ENCODE peak calls at places on chromosomes 11 and 22, in eight cellular contexts. X is esophagus muscularis mucosa, I is IMR-90, F is right lobe of liver, U is heart left ventricle, N is body of pancreas, P is stomach, L is ovary. Z is an unnamed sample. For H3K36me3 and H3K9me3, the result is how much of the 10 kb centered on the place peaks cover.

GRCh38 chr11:130390071-130390758 is 38.2 kb downstream of the ADAMTS8 start:
- DNase-seq in P (peak), U (no peak), X (no peak), F (no peak), L (no peak), I (peak), N (peak), Z (no peak)

GRCh38 chr11:11550534-11550933 is 71.3 kb downstream of the GALNT18 start:
- DNase-seq in X (no peak), P (no peak), F (no peak), I (no peak), N (no peak), U (no peak), L (no peak), Z (no peak)

GRCh38 chr22:26461188-26461810 is 22.3 kb downstream of the HPS4 start:
- DNase-seq in N (peak), L (peak), U (no peak), P (peak), X (no peak), I (peak), F (peak), Z (peak)

GRCh38 chr11:76114238-76114637 is 92.1 kb downstream of the WNT11 start:
- DNase-seq in I (no peak), L (no peak), N (no peak), U (no peak), F (no peak), X (no peak), P (no peak), Z (no peak)

GRCh38 chr11:114091791-114092397 is 32.4 kb downstream of the ZBTB16 start:
- DNase-seq in X (no peak), U (no peak), L (no peak), F (no peak), P (no peak), N (no peak), I (no peak), Z (no peak)

GRCh38 chr11:122319842-122320555 is 204.0 kb upstream of the BLID start:
- DNase-seq in U (no peak), F (no peak), X (no peak), N (no peak), I (no peak), P (no peak), L (no peak), Z (no peak)

GRCh38 chr11:73612601-73613137 is 14.8 kb upstream of the FAM168A start:
- DNase-seq in X (no peak), I (peak), F (no peak), P (no peak), L (no peak), N (no peak), U (no peak), Z (no peak)

GRCh38 chr11:120168960-120169681 is 31.2 kb upstream of the TRIM29 start:
- DNase-seq in I (peak), L (peak), U (peak), F (no peak), X (peak), P (peak), N (peak), Z (peak)

GRCh38 chr11:17528181-17528691 is 16.0 kb downstream of the USH1C start:
- DNase-seq in U (no peak), N (peak), P (peak), X (no peak), L (no peak), F (peak), I (peak), Z (peak)

GRCh38 chr11:11027271-11027670 is 169.4 kb upstream of the ZBED5 start:
- DNase-seq in U (no peak), P (no peak), N (no peak), L (no peak), F (no peak), I (peak), X (no peak), Z (no peak)

GRCh38 chr11:117928818-117929567 is at the start of gene TMPRSS13:
- DNase-seq in F (no peak), I (no peak), P (no peak), X (no peak), U (no peak), L (no peak), N (peak), Z (no peak)

GRCh38 chr11:62383822-62384221 is 35.0 kb upstream of the SCGB1A1 start:
- DNase-seq in N (no peak), I (no peak), P (peak), L (no peak), F (no peak), U (no peak), X (no peak), Z (no peak)

GRCh38 chr22:48706934-48707748 is 1120.5 kb downstream of the BRD1 start:
- DNase-seq in F (no peak), N (no peak), I (no peak), U (peak), L (no peak), X (no peak), P (no peak), Z (no peak)

GRCh38 chr11:2564588-2565440 is 120.0 kb downstream of the KCNQ1 start:
- DNase-seq in N (peak), F (no peak), X (no peak), P (no peak), U (peak), L (no peak), I (no peak), Z (peak)

GRCh38 chr11:12827929-12828812 is 153.9 kb downstream of the TEAD1 start:
- DNase-seq in U (no peak), L (no peak), P (peak), I (peak), F (peak), X (no peak), N (peak), Z (peak)

GRCh38 chr11:1394936-1395772 is 5.4 kb downstream of the BRSK2 start:
- DNase-seq in N (no peak), P (no peak), U (peak), L (peak), X (no peak), I (no peak), F (no peak), Z (no peak)

GRCh38 chr11:77129069-77129840 is 1.2 kb downstream of the MYO7A start:
- DNase-seq in U (peak), L (no peak), P (no peak), X (no peak), I (no peak), F (no peak), N (no peak), Z (no peak)

GRCh38 chr11:116838321-116839084 is 1.1 kb upstream of the APOA1 start:
- DNase-seq in I (no peak), N (no peak), L (no peak), U (no peak), X (no peak), P (no peak), F (peak), Z (no peak)

GRCh38 chr11:132088551-132088950 is 718.1 kb downstream of the NTM start:
- DNase-seq in P (no peak), F (no peak), N (no peak), U (no peak), L (no peak), I (no peak), X (no peak), Z (no peak)

GRCh38 chr11:837189-837989 is 4.6 kb downstream of the CD151 start:
- DNase-seq in P (no peak), U (no peak), X (no peak), N (no peak), L (no peak), F (no peak), I (no peak), Z (no peak)

GRCh38 chr11:91308069-91308468 is 916.5 kb upstream of the FAT3 start:
- DNase-seq in F (no peak), N (no peak), X (no peak), P (no peak), I (no peak), L (no peak), U (no peak), Z (no peak)

GRCh38 chr11:102046841-102047240 is 396 bp upstream of the CFAP300 start:
- DNase-seq in N (no peak), I (peak), X (no peak), L (no peak), P (no peak), F (no peak), U (no peak), Z (no peak)

GRCh38 chr11:10916674-10917073 is 58.8 kb upstream of the ZBED5 start:
- DNase-seq in L (no peak), I (no peak), F (no peak), N (no peak), P (no peak), U (no peak), X (no peak), Z (no peak)

GRCh38 chr11:102367364-102367763 is 20.4 kb downstream of the BIRC2 start:
- DNase-seq in N (no peak), I (peak), X (no peak), F (no peak), L (no peak), P (no peak), U (no peak), Z (no peak)

GRCh38 chr11:6319879-6320410 is 356 bp downstream of the CAVIN3 start:
- DNase-seq in L (peak), F (peak), U (peak), I (peak), P (peak), N (peak), X (peak), Z (peak)

GRCh38 chr22:30290679-30291333 is 1.5 kb upstream of the CASTOR1 start:
- DNase-seq in X (peak), N (peak), U (peak), L (peak), I (peak), P (peak), F (peak), Z (peak)

GRCh38 chr11:95134491-95134890 is 44.8 kb downstream of the ENDOD1 start:
- DNase-seq in I (peak), N (peak), U (no peak), X (no peak), P (no peak), F (no peak), L (no peak), Z (peak)

GRCh38 chr22:35301370-35301874 is 1.7 kb downstream of the TOM1 start:
- DNase-seq in I (peak), L (no peak), U (no peak), X (no peak), N (peak), P (no peak), F (peak), Z (peak)

GRCh38 chr11:34105957-34106504 is 602 bp downstream of the NAT10 start:
- DNase-seq in P (no peak), U (no peak), I (peak), X (no peak), F (no peak), N (no peak), L (no peak), Z (no peak)
- H3K36me3 ChIP-seq in P (under half), U (under half), I (under half), X (half or more), F (under half), N (under half), L (under half), Z (under half)

GRCh38 chr11:33701831-33702230 is 1.2 kb upstream of the C11orf91 start:
- DNase-seq in U (no peak), P (peak), I (peak), F (no peak), X (no peak), L (no peak), N (peak), Z (peak)
- TF ChIP-seq POLR2A in U (no peak), P (no peak), I (peak), F (no peak), X (no peak), L (no peak), N (no peak), Z (no peak)

GRCh38 chr11:134633276-134633675 is 221.2 kb upstream of the B3GAT1 start:
- DNase-seq in N (no peak), L (no peak), F (no peak), X (no peak), U (no peak), I (no peak), P (no peak), Z (no peak)
- H3K9me3 ChIP-seq in N (under half), L (under half), F (under half), X (under half), U (under half), I (under half), P (under half), Z (under half)

DNA sequence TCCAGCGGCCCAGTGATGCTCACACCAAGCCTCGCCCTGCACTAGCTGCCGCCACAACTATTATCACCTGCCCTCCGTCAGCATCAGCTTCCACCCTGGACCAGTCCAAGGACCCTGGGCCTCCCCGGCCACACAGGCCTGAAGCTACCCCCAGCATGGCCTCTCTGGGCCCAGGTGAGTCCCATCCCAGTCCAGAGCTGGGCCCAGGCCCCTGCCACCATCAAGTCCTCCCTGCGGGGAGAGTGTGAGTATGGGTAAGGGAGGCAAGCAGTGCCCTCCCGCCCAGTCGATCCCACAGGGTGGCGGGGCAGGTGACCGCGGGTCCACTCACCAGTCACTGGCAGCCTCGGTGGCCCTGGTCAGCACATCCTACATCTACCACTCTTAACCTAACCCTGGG is 9.5 kb upstream of the SUSD2 start:
- DNase-seq in U (no peak), I (no peak), P (no peak), L (no peak), F (no peak), N (no peak), X (no peak), Z (no peak)
- H3K36me3 ChIP-seq in U (under half), I (half or more), P (half or more), L (under half), F (under half), N (under half), X (half or more), Z (under half)